ENCODE peak calls at places on chromosomes 11 and 22, in ten cellular contexts. J, P, B, H, C, I, L, Z, E and F are unnamed samples.

GRCh38 chr11:69518081-69518950 is 36.9 kb downstream of the LINC01488 start:
- DNase-seq in J (no peak), L (peak; percentile 86), E (no peak), P (no peak), B (no peak), H (no peak), I (no peak), C (no peak), Z (peak; percentile 90), F (no peak)

GRCh38 chr11:96752221-96752620 is 362.4 kb downstream of the JRKL start:
- DNase-seq in E (no peak), C (no peak), P (no peak), B (no peak), H (no peak), I (no peak), L (no peak), Z (peak; percentile 56), J (no peak), F (no peak)

GRCh38 chr22:40324468-40325305 is 21.6 kb upstream of the ADSL start:
- DNase-seq in L (no peak), Z (no peak), E (no peak), I (no peak), C (no peak), H (no peak), J (no peak), B (peak; percentile 62), P (no peak), F (no peak)

GRCh38 chr11:32071811-32072210 is 19.1 kb upstream of the RCN1 start:
- DNase-seq in H (peak; percentile 60), I (no peak), L (peak; percentile 62), B (no peak), J (no peak), Z (peak; percentile 75), P (peak; percentile 81), E (no peak), C (no peak), F (no peak)

GRCh38 chr11:42171046-42171445 is 711.6 kb upstream of the LRRC4C start:
- DNase-seq in E (no peak), I (no peak), Z (peak; percentile 20), J (no peak), B (no peak), H (no peak), P (no peak), C (no peak), L (no peak), F (no peak)

GRCh38 chr22:48505891-48506290 is 1321.8 kb downstream of the BRD1 start:
- DNase-seq in H (no peak), C (no peak), L (no peak), J (no peak), P (no peak), I (no peak), E (no peak), Z (no peak), B (no peak), F (no peak)

GRCh38 chr11:72283947-72284346 is 40.0 kb upstream of the PHOX2A start:
- DNase-seq in B (no peak), Z (no peak), C (no peak), I (no peak), H (no peak), J (no peak), E (no peak), P (no peak), L (no peak), F (no peak)

GRCh38 chr11:18188796-18189195 is 16.2 kb downstream of the MRGPRX4 start:
- DNase-seq in I (no peak), E (no peak), C (no peak), L (no peak), Z (no peak), H (no peak), P (no peak), J (no peak), B (no peak), F (no peak)

GRCh38 chr11:8180469-8180868 is 11.6 kb upstream of the RIC3 start:
- DNase-seq in I (no peak), H (no peak), P (no peak), Z (no peak), L (no peak), J (no peak), E (no peak), B (no peak), C (no peak), F (no peak)

GRCh38 chr11:78347956-78348355 is 69.7 kb downstream of the GAB2 start:
- DNase-seq in P (no peak), I (no peak), B (no peak), J (no peak), L (no peak), H (no peak), E (no peak), Z (no peak), C (no peak), F (no peak)

GRCh38 chr22:44181033-44181911 is 547 bp downstream of the PARVG start:
- DNase-seq in Z (no peak), I (no peak), H (no peak), C (no peak), J (no peak), P (no peak), B (peak; percentile 39), L (peak; percentile 61), E (peak; percentile 57), F (no peak)

GRCh38 chr11:128155590-128155989 is 431.8 kb downstream of the ETS1 start:
- DNase-seq in I (no peak), H (no peak), P (no peak), E (no peak), L (no peak), Z (no peak), B (no peak), C (no peak), J (no peak), F (no peak)

GRCh38 chr22:23361676-23362075 is 181.4 kb downstream of the BCR start:
- DNase-seq in I (no peak), E (no peak), J (no peak), Z (no peak), P (no peak), H (no peak), B (no peak), C (no peak), L (no peak), F (no peak)

GRCh38 chr11:30683176-30683575 is 97.0 kb upstream of the MPPED2 start:
- DNase-seq in C (no peak), Z (no peak), E (no peak), B (no peak), P (no peak), L (peak; percentile 4), H (no peak), J (no peak), I (no peak), F (no peak)

GRCh38 chr22:27630754-27631153 is 170.8 kb downstream of the MN1 start:
- DNase-seq in L (no peak), P (no peak), J (no peak), B (no peak), E (no peak), H (no peak), Z (no peak), C (no peak), I (no peak), F (no peak)

GRCh38 chr11:118152552-118153471 is at the start of gene SCN4B:
- DNase-seq in P (no peak), B (no peak), E (no peak), Z (peak; percentile 58), H (peak; percentile 31), I (peak; percentile 89), C (peak; percentile 75), L (no peak), J (peak; percentile 54), F (peak; percentile 58)

GRCh38 chr11:86464509-86465221 is 90.0 kb downstream of the CCDC81 start:
- DNase-seq in B (no peak), L (no peak), P (no peak), E (no peak), J (no peak), H (no peak), Z (no peak), I (no peak), C (no peak), F (no peak)

GRCh38 chr11:130622126-130622525 is 173.7 kb downstream of the ADAMTS15 start:
- DNase-seq in C (no peak), E (no peak), Z (no peak), L (no peak), B (no peak), J (no peak), H (no peak), I (peak; percentile 95), P (peak; percentile 45), F (no peak)

GRCh38 chr11:33402066-33402465 is 144.9 kb downstream of the HIPK3 start:
- DNase-seq in J (no peak), P (no peak), B (no peak), C (no peak), H (no peak), E (no peak), L (peak; percentile 18), Z (peak; percentile 8), I (no peak), F (no peak)

GRCh38 chr11:61732705-61733104 is 19.7 kb upstream of the MYRF start:
- DNase-seq in E (no peak), I (no peak), B (no peak), L (no peak), P (no peak), Z (peak; percentile 50), J (no peak), H (no peak), C (no peak), F (no peak)

GRCh38 chr11:70353329-70353728 is 45.0 kb upstream of the CTTN start:
- DNase-seq in I (no peak), J (no peak), L (no peak), C (no peak), Z (no peak), E (no peak), B (no peak), H (no peak), P (no peak), F (no peak)

GRCh38 chr11:17559341-17560087 is 12.5 kb downstream of the OTOG start:
- DNase-seq in B (no peak), L (no peak), H (no peak), C (peak; percentile 19), J (no peak), E (no peak), Z (no peak), P (peak; percentile 15), I (no peak), F (no peak)

GRCh38 chr11:119314748-119315138 is 2.2 kb downstream of the MCAM start:
- DNase-seq in C (no peak), L (no peak), J (no peak), P (no peak), E (no peak), B (no peak), I (no peak), H (no peak), Z (no peak), F (no peak)

GRCh38 chr11:111422494-111423249 is 43.6 kb upstream of the POU2AF1 start:
- DNase-seq in E (peak; percentile 17), H (peak; percentile 72), P (peak; percentile 57), C (peak; percentile 71), Z (peak; percentile 35), I (peak; percentile 87), B (no peak), J (peak; percentile 60), L (peak; percentile 34), F (peak; percentile 83)